ENCODE peak calls at places on chromosomes 3 and 15, in five cellular contexts. One of them, this sample, is unnamed.

GRCh38 chr3:188194327-188194726 is 40.4 kb downstream of the LPP start:
- DNase-seq in K562: no peak
- DNase-seq in H1: no peak
- DNase-seq in GM12878: no peak
- DNase-seq in WTC11: no peak
- DNase-seq in this sample: no peak

GRCh38 chr3:37499061-37499785 is 324.8 kb upstream of the LRRFIP2 start:
- DNase-seq in K562: no peak
- DNase-seq in GM12878: no peak
- DNase-seq in H1: no peak
- DNase-seq in WTC11: no peak
- DNase-seq in this sample: no peak

GRCh38 chr3:41464401-41464800 is 265.1 kb downstream of the CTNNB1 start:
- DNase-seq in H1: no peak
- DNase-seq in GM12878: no peak
- DNase-seq in K562: no peak
- DNase-seq in WTC11: no peak
- DNase-seq in this sample: no peak

GRCh38 chr15:36256258-36256825 is 323.1 kb upstream of the CDIN1 start:
- DNase-seq in WTC11: no peak
- DNase-seq in H1: no peak
- DNase-seq in GM12878: no peak
- DNase-seq in K562: no peak
- DNase-seq in this sample: no peak

GRCh38 chr3:14769531-14770325 is 49.0 kb upstream of the FGD5 start:
- DNase-seq in GM12878: no peak
- DNase-seq in H1: no peak
- DNase-seq in WTC11: no peak
- DNase-seq in K562: no peak
- DNase-seq in this sample: no peak

GRCh38 chr3:82130056-82130455 is 368.6 kb upstream of the GBE1 start:
- DNase-seq in H1: no peak
- DNase-seq in WTC11: no peak
- DNase-seq in GM12878: no peak
- DNase-seq in K562: no peak
- DNase-seq in this sample: no peak

GRCh38 chr3:72272356-72272755 is 487.4 kb upstream of the PROK2 start:
- DNase-seq in GM12878: no peak
- DNase-seq in WTC11: no peak
- DNase-seq in H1: no peak
- DNase-seq in K562: no peak
- DNase-seq in this sample: no peak

GRCh38 chr3:23916152-23916885 is 471 bp downstream of the NKIRAS1 start:
- DNase-seq in K562: peak; percentile 52
- DNase-seq in GM12878: no peak
- DNase-seq in WTC11: no peak
- DNase-seq in H1: no peak
- DNase-seq in this sample: no peak

GRCh38 chr3:194573680-194574437 is 59.4 kb downstream of the TMEM44 start:
- DNase-seq in K562: peak; percentile 43
- DNase-seq in H1: no peak
- DNase-seq in WTC11: peak; percentile 40
- DNase-seq in GM12878: no peak
- DNase-seq in this sample: peak; percentile 48

GRCh38 chr15:71512281-71513016 is 297.9 kb upstream of the NR2E3 start:
- DNase-seq in GM12878: no peak
- DNase-seq in H1: no peak
- DNase-seq in WTC11: no peak
- DNase-seq in K562: no peak
- DNase-seq in this sample: peak; percentile 71

GRCh38 chr3:60758169-60758568 is 493.1 kb downstream of the FHIT start:
- DNase-seq in K562: no peak
- DNase-seq in WTC11: no peak
- DNase-seq in GM12878: no peak
- DNase-seq in H1: no peak
- DNase-seq in this sample: no peak

GRCh38 chr3:129061077-129061887 is 703 bp downstream of the GP9 start:
- DNase-seq in WTC11: no peak
- DNase-seq in K562: no peak
- DNase-seq in GM12878: no peak
- DNase-seq in H1: no peak
- DNase-seq in this sample: no peak

GRCh38 chr3:182180646-182181385 is 469.1 kb downstream of the SOX2 start:
- DNase-seq in WTC11: no peak
- DNase-seq in GM12878: no peak
- DNase-seq in K562: no peak
- DNase-seq in H1: no peak
- DNase-seq in this sample: peak; percentile 15

GRCh38 chr15:57387644-57388076 is 11.4 kb downstream of the CGNL1 start:
- DNase-seq in H1: no peak
- DNase-seq in GM12878: no peak
- DNase-seq in K562: no peak
- DNase-seq in WTC11: peak; percentile 59
- DNase-seq in this sample: no peak

GRCh38 chr3:15728766-15729165 is 69.0 kb downstream of the ANKRD28 start:
- DNase-seq in K562: no peak
- DNase-seq in H1: no peak
- DNase-seq in WTC11: no peak
- DNase-seq in GM12878: no peak
- DNase-seq in this sample: no peak

GRCh38 chr3:197103766-197104165 is 74.1 kb upstream of the MELTF start:
- DNase-seq in H1: no peak
- DNase-seq in K562: no peak
- DNase-seq in WTC11: no peak
- DNase-seq in GM12878: no peak
- DNase-seq in this sample: no peak

GRCh38 chr3:5021571-5022092 is 42.4 kb downstream of the BHLHE40 start:
- DNase-seq in GM12878: no peak
- DNase-seq in H1: no peak
- DNase-seq in K562: no peak
- DNase-seq in WTC11: no peak
- DNase-seq in this sample: peak; percentile 25
- TF ChIP-seq ATF2 in GM12878: no peak
- TF ChIP-seq ATF2 in H1: no peak
- TF ChIP-seq ATF2 in K562: no peak
- TF ChIP-seq ATF2 in WTC11: no peak
- TF ChIP-seq ATF2 in this sample: no peak

GRCh38 chr15:31336943-31337295 is 10.3 kb downstream of the KLF13 start:
- DNase-seq in K562: no peak
- DNase-seq in GM12878: no peak
- DNase-seq in WTC11: no peak
- DNase-seq in H1: no peak
- DNase-seq in this sample: no peak
- TF ChIP-seq ATF2 in K562: no peak
- TF ChIP-seq ATF2 in GM12878: no peak
- TF ChIP-seq ATF2 in WTC11: no peak
- TF ChIP-seq ATF2 in H1: no peak
- TF ChIP-seq ATF2 in this sample: no peak

DNA sequence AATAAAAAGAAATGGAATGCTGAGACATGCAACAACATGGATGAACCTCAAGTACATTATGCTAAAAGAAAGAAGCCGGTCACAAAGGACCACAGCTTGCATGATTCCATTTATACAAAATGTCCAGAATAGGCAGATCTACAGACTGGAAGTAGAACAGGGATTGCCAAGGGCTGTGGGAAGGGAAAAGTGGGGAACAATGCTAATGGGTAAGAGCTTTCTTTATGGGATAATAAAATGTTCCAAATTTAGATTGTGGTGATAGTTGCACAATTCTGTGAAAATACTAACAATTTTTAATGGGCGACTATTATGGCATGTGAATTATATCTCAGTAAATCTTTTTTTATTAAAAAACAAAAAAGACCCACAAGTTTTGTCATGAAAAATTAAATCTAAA is 106.2 kb downstream of the TMCO5A start:
- DNase-seq in K562: no peak
- DNase-seq in WTC11: no peak
- DNase-seq in H1: no peak
- DNase-seq in GM12878: no peak
- DNase-seq in this sample: no peak
- TF ChIP-seq ATF2 in K562: no peak
- TF ChIP-seq ATF2 in WTC11: no peak
- TF ChIP-seq ATF2 in H1: no peak
- TF ChIP-seq ATF2 in GM12878: no peak
- TF ChIP-seq ATF2 in this sample: no peak

GRCh38 chr3:112744825-112745566 is 101.7 kb downstream of the CD200R1L start:
- DNase-seq in H1: no peak
- DNase-seq in K562: no peak
- DNase-seq in GM12878: no peak
- DNase-seq in WTC11: no peak
- DNase-seq in this sample: no peak
- TF ChIP-seq ATF2 in H1: no peak
- TF ChIP-seq ATF2 in K562: no peak
- TF ChIP-seq ATF2 in GM12878: no peak
- TF ChIP-seq ATF2 in WTC11: no peak
- TF ChIP-seq ATF2 in this sample: no peak